ENCODE peak calls at places on chromosomes 4 and X, in seven cellular contexts. S, Z, J, X, F, G and C are unnamed samples.

GRCh38 chr4:151031831-151032605 is 16.9 kb upstream of the LRBA start:
- DNase-seq in S (no peak), Z (no peak), J (peak), X (no peak), F (no peak), G (peak), C (no peak)

GRCh38 chr4:16077786-16078185 is 6.0 kb downstream of the PROM1 start:
- DNase-seq in S (no peak), Z (no peak), J (no peak), X (no peak), F (no peak), G (no peak), C (no peak)

GRCh38 chrX:140503230-140503585 is 1.7 kb downstream of the SOX3 start:
- DNase-seq in S (no peak), Z (no peak), J (no peak), X (no peak), F (no peak), G (no peak), C (no peak)

GRCh38 chrX:69028761-69029120 is 136.5 kb downstream of the PJA1 start:
- DNase-seq in S (no peak), Z (no peak), J (no peak), X (no peak), F (no peak), G (no peak), C (no peak)

GRCh38 chr4:87219648-87220093 is 747 bp downstream of the KLHL8 start:
- DNase-seq in S (peak), Z (no peak), J (no peak), X (no peak), F (no peak), G (peak), C (no peak)

GRCh38 chr4:140004580-140005314 is 149.2 kb downstream of the MAML3 start:
- DNase-seq in S (peak), Z (no peak), J (no peak), X (peak), F (peak), G (peak), C (peak)

GRCh38 chr4:113919611-113920010 is 59.8 kb downstream of the ARSJ start:
- DNase-seq in S (no peak), Z (no peak), J (no peak), X (no peak), F (no peak), G (peak), C (no peak)

GRCh38 chr4:40321671-40322131 is 13.4 kb upstream of the CHRNA9 start:
- DNase-seq in S (peak), Z (no peak), J (no peak), X (no peak), F (no peak), G (peak), C (peak)

GRCh38 chr4:110596431-110596830 is 26.4 kb downstream of the PITX2 start:
- DNase-seq in S (no peak), Z (no peak), J (no peak), X (no peak), F (no peak), G (no peak), C (no peak)